ENCODE peak calls at places on chromosomes 13 and 19, in five cellular contexts. M is choroid plexus epithelial cell; X is PC-9; F is CD4-positive, alpha-beta T cell; Q is PC-3. K is an unnamed sample.

GRCh38 chr13:111663505-111663904 is 343.1 kb downstream of the TEX29 start:
- DNase-seq in M (no peak), X (no peak), F (no peak), Q (no peak), K (no peak)

GRCh38 chr13:23087884-23088283 is 92.9 kb upstream of the SGCG start:
- DNase-seq in M (peak), X (no peak), F (no peak), Q (peak), K (peak)

GRCh38 chr13:95604534-95604915 is 40.0 kb downstream of the DZIP1 start:
- DNase-seq in M (peak), X (no peak), F (no peak), Q (peak), K (no peak)

GRCh38 chr13:75372517-75372916 is 109.5 kb downstream of the TBC1D4 start:
- DNase-seq in M (peak), X (peak), F (no peak), Q (peak), K (peak)

GRCh38 chr13:111597041-111598017 is 276.9 kb downstream of the TEX29 start:
- DNase-seq in M (no peak), X (no peak), F (no peak), Q (no peak), K (no peak)

GRCh38 chr13:80161219-80161618 is 179.7 kb downstream of the SPRY2 start:
- DNase-seq in M (no peak), X (no peak), F (no peak), Q (no peak), K (no peak)

GRCh38 chr13:97112451-97113152 is 109.5 kb upstream of the MBNL2 start:
- DNase-seq in M (peak), X (no peak), F (no peak), Q (no peak), K (no peak)

GRCh38 chr13:23182142-23182541 is 1.4 kb downstream of the SGCG start:
- DNase-seq in M (no peak), X (no peak), F (no peak), Q (no peak), K (no peak)

GRCh38 chr13:29474991-29475390 is 120.5 kb downstream of the SLC7A1 start:
- DNase-seq in M (peak), X (no peak), F (no peak), Q (no peak), K (no peak)

GRCh38 chr13:47397739-47398138 is 500.9 kb upstream of the HTR2A start:
- DNase-seq in M (peak), X (no peak), F (no peak), Q (peak), K (no peak)

GRCh38 chr13:73138276-73138950 is 79.6 kb downstream of the KLF5 start:
- DNase-seq in M (peak), X (peak), F (no peak), Q (peak), K (no peak)

GRCh38 chr13:112965573-112966115 is 3.4 kb upstream of the MCF2L start:
- DNase-seq in M (no peak), X (no peak), F (no peak), Q (no peak), K (no peak)

GRCh38 chr19:49432141-49433073 is 7.2 kb downstream of the GFY start:
- DNase-seq in M (no peak), X (no peak), F (no peak), Q (no peak), K (no peak)

GRCh38 chr19:55216461-55217198 is 7.3 kb upstream of the PTPRH start:
- DNase-seq in M (peak), X (peak), F (peak), Q (peak), K (peak)

GRCh38 chr13:31485651-31486051 is 253.7 kb upstream of the RXFP2 start:
- DNase-seq in M (peak), X (no peak), F (no peak), Q (no peak), K (peak)

GRCh38 chr13:68304287-68304893 is 1074.3 kb upstream of the PCDH9 start:
- DNase-seq in M (peak), X (no peak), F (no peak), Q (peak), K (peak)

GRCh38 chr19:14116525-14116917 is 1.0 kb downstream of the PRKACA start:
- DNase-seq in M (no peak), X (no peak), F (no peak), Q (no peak), K (no peak)

GRCh38 chr19:50492303-50493052 is 15.8 kb upstream of the GARIN5A start:
- DNase-seq in M (peak), X (no peak), F (no peak), Q (peak), K (peak)

GRCh38 chr13:50129065-50129922 is 114.0 kb downstream of the KCNRG start:
- DNase-seq in M (peak), X (no peak), F (no peak), Q (no peak), K (no peak)

GRCh38 chr13:29496241-29496712 is 99.2 kb downstream of the SLC7A1 start:
- DNase-seq in M (no peak), X (no peak), F (no peak), Q (peak), K (no peak)

GRCh38 chr19:1113278-1113985 is 9.6 kb downstream of the GPX4 start:
- DNase-seq in M (peak), X (peak), F (peak), Q (peak), K (peak)

GRCh38 chr13:95620498-95621140 is 23.9 kb downstream of the DZIP1 start:
- DNase-seq in M (no peak), X (no peak), F (no peak), Q (no peak), K (no peak)

GRCh38 chr13:43757266-43757665 is 29.5 kb downstream of the ENOX1 start:
- DNase-seq in M (no peak), X (no peak), F (no peak), Q (no peak), K (no peak)

GRCh38 chr19:54172764-54173699 is at the start of gene TMC4:
- DNase-seq in M (peak), X (peak), F (no peak), Q (peak), K (peak)

GRCh38 chr19:38907670-38908069 is 4.3 kb downstream of the CCER2 start:
- DNase-seq in M (no peak), X (no peak), F (no peak), Q (no peak), K (no peak)

GRCh38 chr13:20969182-20969581 is 66.6 kb upstream of the XPO4 start:
- DNase-seq in M (peak), X (peak), F (no peak), Q (peak), K (no peak)

GRCh38 chr13:62418872-62419271 is 1003.2 kb upstream of the PCDH20 start:
- DNase-seq in M (peak), X (no peak), F (no peak), Q (peak), K (no peak)

GRCh38 chr19:1082928-1083816 is 12.0 kb downstream of the POLR2E start:
- DNase-seq in M (no peak), X (no peak), F (peak), Q (no peak), K (no peak)

GRCh38 chr19:28823338-28823961 is 389.5 kb downstream of the UQCRFS1 start:
- DNase-seq in M (no peak), X (no peak), F (no peak), Q (no peak), K (no peak)

GRCh38 chr19:39679056-39679790 is 23.5 kb downstream of the LGALS16 start:
- DNase-seq in M (no peak), X (no peak), F (peak), Q (no peak), K (no peak)

GRCh38 chr13:44514278-44514677 is 61.9 kb downstream of the TSC22D1 start:
- DNase-seq in M (no peak), X (no peak), F (no peak), Q (no peak), K (no peak)

GRCh38 chr19:46022431-46023310 is at the start of gene PGLYRP1:
- DNase-seq in M (no peak), X (no peak), F (no peak), Q (no peak), K (peak)

GRCh38 chr19:39413903-39414608 is 1.6 kb downstream of the PLEKHG2 start:
- DNase-seq in M (no peak), X (peak), F (no peak), Q (no peak), K (peak)

GRCh38 chr13:24911135-24911524 is 147.2 kb downstream of the RNF17 start:
- DNase-seq in M (peak), X (peak), F (no peak), Q (peak), K (no peak)

GRCh38 chr13:29901714-29902631 is 51.6 kb upstream of the UBL3 start:
- DNase-seq in M (peak), X (peak), F (no peak), Q (peak), K (peak)

GRCh38 chr19:50008532-50008931 is 16.6 kb downstream of the VRK3 start:
- DNase-seq in M (peak), X (no peak), F (no peak), Q (no peak), K (peak)

GRCh38 chr19:19490247-19490968 is 24.9 kb downstream of the TSSK6 start:
- DNase-seq in M (peak), X (peak), F (peak), Q (peak), K (peak)

GRCh38 chr19:8392017-8392591 is 1.9 kb downstream of the RAB11B start:
- DNase-seq in M (peak), X (no peak), F (no peak), Q (no peak), K (no peak)

GRCh38 chr13:30738526-30738925 is 3.2 kb downstream of the ALOX5AP start:
- DNase-seq in M (no peak), X (no peak), F (no peak), Q (no peak), K (no peak)

DNA sequence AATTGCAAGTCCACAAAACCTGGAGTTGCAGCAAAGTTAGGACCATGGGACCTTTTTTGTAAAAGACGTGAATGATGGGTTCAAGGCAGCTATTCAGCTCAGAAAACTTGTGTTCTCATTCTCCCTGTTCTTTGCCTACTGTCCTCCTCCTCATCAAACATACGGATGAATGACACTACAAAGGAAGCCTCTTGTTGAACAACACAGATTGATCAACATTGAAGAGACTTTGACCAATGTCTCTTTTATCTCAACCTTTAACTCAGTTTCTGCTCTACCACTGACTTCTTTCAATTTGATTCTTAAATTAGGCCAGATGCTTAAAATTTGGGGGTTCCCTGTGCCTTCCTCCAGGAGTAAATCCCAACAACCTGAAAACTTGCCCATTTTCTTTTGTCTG is 27.9 kb upstream of the KLF12 start:
- DNase-seq in M (no peak), X (no peak), F (no peak), Q (no peak), K (no peak)
- TF ChIP-seq CTCF in M (no peak), X (no peak), F (no peak), Q (no peak), K (no peak)

GRCh38 chr13:60155978-60156377 is 7.8 kb downstream of the DIAPH3 start:
- DNase-seq in M (peak), X (no peak), F (no peak), Q (no peak), K (no peak)
- TF ChIP-seq CTCF in M (peak), X (no peak), F (no peak), Q (no peak), K (no peak)

GRCh38 chr19:17487240-17488121 is 17.2 kb downstream of the SLC27A1 start:
- DNase-seq in M (no peak), X (no peak), F (no peak), Q (no peak), K (no peak)

GRCh38 chr19:17490411-17490810 is 20.1 kb downstream of the SLC27A1 start:
- DNase-seq in M (no peak), X (no peak), F (no peak), Q (no peak), K (no peak)

GRCh38 chr19:17491287-17491686 is 20.2 kb upstream of the PGLS start:
- DNase-seq in M (no peak), X (no peak), F (no peak), Q (no peak), K (no peak)

GRCh38 chr19:17488593-17489391 is 18.5 kb downstream of the SLC27A1 start:
- DNase-seq in M (no peak), X (peak), F (peak), Q (peak), K (peak)

DNA sequence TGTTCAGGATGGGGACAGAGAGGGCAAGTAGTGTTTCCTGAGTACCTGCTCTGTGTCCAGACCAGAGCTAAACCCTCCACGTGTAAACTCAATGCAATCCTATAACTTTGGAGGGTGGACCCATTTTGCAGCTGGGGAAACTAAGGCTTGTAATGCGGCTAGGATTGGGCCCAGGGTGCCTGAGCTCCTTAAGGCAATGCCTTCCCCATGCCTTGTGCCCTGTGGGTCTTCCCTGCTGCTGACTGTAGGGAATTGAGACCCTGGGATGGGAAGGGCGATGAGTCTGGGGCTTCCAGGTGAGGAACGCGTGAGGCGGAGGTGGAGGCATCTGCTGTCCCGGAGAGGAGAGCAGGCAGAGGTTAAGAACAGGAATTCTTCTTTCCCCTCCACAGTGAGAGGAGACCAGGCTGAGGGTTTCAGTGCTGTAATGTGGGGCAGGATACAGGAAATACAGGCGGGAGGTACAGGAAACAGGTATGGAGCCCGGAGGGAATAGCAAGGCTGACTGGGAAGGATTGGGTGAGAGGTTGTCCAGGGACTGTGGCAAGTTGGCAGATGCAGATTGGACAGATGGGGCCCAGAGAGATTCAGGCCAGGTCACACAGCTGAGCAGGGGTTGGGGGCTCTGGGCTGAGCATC is 19.2 kb downstream of the SLC27A1 start:
- DNase-seq in M (no peak), X (no peak), F (no peak), Q (no peak), K (no peak)
- TF ChIP-seq CTCF in M (no peak), X (no peak), F (no peak), Q (peak), K (no peak)

GRCh38 chr13:92224052-92224821 is 825.8 kb downstream of the GPC5 start:
- DNase-seq in M (peak), X (no peak), F (no peak), Q (no peak), K (no peak)
- TF ChIP-seq CTCF in M (no peak), X (no peak), F (no peak), Q (no peak), K (no peak)

DNA sequence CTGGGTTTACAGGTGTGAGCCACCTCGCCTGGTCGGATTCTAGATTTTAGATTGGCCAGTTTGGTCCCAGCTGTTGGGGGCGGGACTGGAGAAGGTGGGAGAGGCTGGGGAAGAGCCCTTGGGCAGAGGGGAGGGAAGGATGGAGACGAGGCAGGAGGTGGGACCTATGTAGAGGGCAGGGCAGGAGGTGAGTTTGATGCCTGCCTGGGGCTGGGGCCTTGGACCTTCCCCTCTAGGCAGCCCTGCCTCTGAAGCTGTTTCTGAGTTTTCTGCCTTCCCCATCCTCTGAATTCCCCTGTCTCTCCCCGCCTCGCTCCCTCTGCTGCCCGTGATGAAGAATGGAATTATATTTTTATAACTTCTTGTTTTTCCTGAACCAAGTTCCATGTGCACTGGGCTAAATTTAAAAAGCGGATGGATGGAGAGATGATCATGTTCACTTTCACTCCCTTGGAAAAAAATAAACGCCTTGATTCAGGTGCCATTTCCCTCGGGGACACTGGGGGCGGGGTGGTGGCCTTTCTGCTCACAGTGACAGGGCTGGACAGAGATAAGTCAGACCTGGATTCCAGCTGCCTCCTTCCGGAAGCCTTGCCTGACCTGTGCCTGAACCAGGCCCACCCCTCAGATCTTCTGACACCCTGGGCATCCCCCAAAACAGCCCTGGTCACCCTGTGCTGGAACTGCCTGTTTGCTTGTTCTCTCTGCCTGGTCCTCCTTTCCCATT is 16.5 kb upstream of the TNFAIP8L1 start:
- DNase-seq in M (no peak), X (no peak), F (no peak), Q (no peak), K (peak)
- TF ChIP-seq CTCF in M (peak), X (no peak), F (no peak), Q (peak), K (no peak)

GRCh38 chr19:35224681-35225604 is 3.6 kb downstream of the FAM187B start:
- DNase-seq in M (no peak), X (no peak), F (no peak), Q (no peak), K (no peak)
- TF ChIP-seq CTCF in M (peak), X (no peak), F (no peak), Q (no peak), K (no peak)

GRCh38 chr19:41928754-41929535 is 696 bp upstream of the ERFL start:
- DNase-seq in M (no peak), X (no peak), F (no peak), Q (no peak), K (no peak)
- TF ChIP-seq CTCF in M (no peak), X (no peak), F (no peak), Q (no peak), K (no peak)